ENCODE peak calls at places on chromosomes 13 and 19, in seven cellular contexts. Q is GM12878, P is A549, A is HCT116, O is K562, S is HepG2, W is H1. Z is an unnamed sample.

GRCh38 chr13:80684525-80685017 is 343.6 kb upstream of the SPRY2 start:
- DNase-seq in Q (no peak), P (no peak), A (no peak), O (no peak), S (no peak), W (no peak), Z (no peak)

GRCh38 chr13:41356788-41357187 is 45.7 kb downstream of the NAA16 start:
- DNase-seq in Q (no peak), P (no peak), A (no peak), O (no peak), S (no peak), W (no peak), Z (no peak)

GRCh38 chr19:771332-771785 is 20.4 kb downstream of the MISP start:
- DNase-seq in Q (no peak), P (no peak), A (peak), O (peak), S (peak), W (no peak), Z (peak)

GRCh38 chr13:63910406-63910957 is 2494.8 kb upstream of the PCDH20 start:
- DNase-seq in Q (no peak), P (no peak), A (no peak), O (no peak), S (peak), W (peak), Z (peak)

GRCh38 chr19:50460161-50460765 is 16.0 kb upstream of the EMC10 start:
- DNase-seq in Q (peak), P (peak), A (no peak), O (no peak), S (peak), W (no peak), Z (peak)

GRCh38 chr13:39777527-39778061 is 122.1 kb downstream of the COG6 start:
- DNase-seq in Q (no peak), P (peak), A (peak), O (no peak), S (no peak), W (no peak), Z (peak)

GRCh38 chr19:7177926-7178325 is 108.4 kb downstream of the ZNF557 start:
- DNase-seq in Q (no peak), P (no peak), A (no peak), O (no peak), S (no peak), W (no peak), Z (peak)

GRCh38 chr19:31146546-31147183 is 202.6 kb downstream of the TSHZ3 start:
- DNase-seq in Q (no peak), P (no peak), A (no peak), O (no peak), S (no peak), W (no peak), Z (no peak)

GRCh38 chr13:101751488-101751887 is 299.0 kb downstream of the ITGBL1 start:
- DNase-seq in Q (no peak), P (no peak), A (no peak), O (no peak), S (no peak), W (no peak), Z (peak)

GRCh38 chr19:43310221-43310620 is 40.9 kb upstream of the PSG9 start:
- DNase-seq in Q (no peak), P (no peak), A (no peak), O (no peak), S (no peak), W (no peak), Z (no peak)

GRCh38 chr19:34041922-34042521 is 130.3 kb upstream of the LSM14A start:
- DNase-seq in Q (no peak), P (peak), A (peak), O (peak), S (peak), W (peak), Z (peak)

GRCh38 chr13:42758515-42758914 is 22.9 kb upstream of the FAM216B start:
- DNase-seq in Q (no peak), P (no peak), A (no peak), O (no peak), S (peak), W (no peak), Z (no peak)

GRCh38 chr13:42757678-42758420 is 23.5 kb upstream of the FAM216B start:
- DNase-seq in Q (no peak), P (no peak), A (no peak), O (no peak), S (no peak), W (no peak), Z (no peak)

GRCh38 chr13:42762251-42762650 is 19.1 kb upstream of the FAM216B start:
- DNase-seq in Q (no peak), P (no peak), A (no peak), O (no peak), S (no peak), W (no peak), Z (peak)

GRCh38 chr13:42760949-42761348 is 20.4 kb upstream of the FAM216B start:
- DNase-seq in Q (no peak), P (no peak), A (no peak), O (no peak), S (no peak), W (no peak), Z (peak)

GRCh38 chr13:42762917-42763316 is 18.5 kb upstream of the FAM216B start:
- DNase-seq in Q (no peak), P (no peak), A (no peak), O (no peak), S (no peak), W (no peak), Z (peak)
- TF ChIP-seq CEBPB in Q (no peak), P (no peak), A (no peak), O (no peak), S (no peak), W (no peak), Z (peak)

GRCh38 chr19:58227964-58228583 is 640 bp upstream of the ZNF544 start:
- DNase-seq in Q (no peak), P (no peak), A (no peak), O (peak), S (no peak), W (no peak), Z (no peak)

GRCh38 chr19:58228584-58229254 is at the start of gene ZNF544:
- DNase-seq in Q (peak), P (peak), A (peak), O (peak), S (peak), W (peak), Z (peak)

DNA sequence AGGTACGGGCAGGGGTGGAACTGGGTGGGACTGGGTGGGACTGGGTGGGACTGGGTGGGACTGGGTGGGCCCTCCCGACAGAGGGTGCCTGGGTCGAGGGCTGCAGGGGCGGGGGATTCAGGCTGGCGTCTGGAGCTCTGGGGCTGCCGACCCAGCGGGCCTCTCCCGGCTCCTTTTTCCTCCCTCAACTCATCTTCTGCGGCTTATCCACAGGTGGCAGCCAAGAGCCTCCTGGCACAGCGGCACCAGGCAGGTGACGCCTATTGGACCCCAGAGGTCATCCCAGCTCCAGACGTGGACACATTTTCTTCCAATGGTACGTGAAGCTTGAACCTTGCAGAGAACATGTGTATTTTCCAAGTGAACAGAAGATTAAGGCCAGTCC is 533 bp downstream of the ZNF544 start:
- DNase-seq in Q (no peak), P (peak), A (no peak), O (peak), S (peak), W (peak), Z (peak)
- TF ChIP-seq CEBPB in Q (no peak), P (no peak), A (no peak), O (no peak), S (no peak), W (no peak), Z (no peak)

DNA sequence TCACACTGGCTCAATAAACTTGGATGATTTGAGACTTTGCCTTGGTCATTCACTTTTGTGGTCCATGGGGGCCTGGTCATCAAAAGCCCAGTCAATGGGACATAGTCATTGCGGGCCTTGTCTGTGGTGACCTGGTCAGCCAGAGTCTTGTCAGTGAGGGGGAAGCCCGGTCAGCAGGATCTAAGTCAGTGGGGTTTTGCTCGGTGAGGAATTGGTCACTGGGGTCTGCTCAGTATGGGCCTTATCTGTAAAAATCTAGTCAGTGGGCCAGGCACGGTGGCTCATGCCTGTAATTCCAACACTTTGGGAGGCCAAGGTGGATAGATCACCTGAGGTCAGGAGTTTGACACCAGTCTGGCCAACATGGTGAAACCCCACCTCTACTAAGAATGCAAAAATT is 63.7 kb upstream of the TPM4 start:
- DNase-seq in Q (no peak), P (no peak), A (no peak), O (no peak), S (no peak), W (no peak), Z (no peak)
- TF ChIP-seq CEBPB in Q (no peak), P (no peak), A (no peak), O (no peak), S (no peak), W (no peak), Z (no peak)

DNA sequence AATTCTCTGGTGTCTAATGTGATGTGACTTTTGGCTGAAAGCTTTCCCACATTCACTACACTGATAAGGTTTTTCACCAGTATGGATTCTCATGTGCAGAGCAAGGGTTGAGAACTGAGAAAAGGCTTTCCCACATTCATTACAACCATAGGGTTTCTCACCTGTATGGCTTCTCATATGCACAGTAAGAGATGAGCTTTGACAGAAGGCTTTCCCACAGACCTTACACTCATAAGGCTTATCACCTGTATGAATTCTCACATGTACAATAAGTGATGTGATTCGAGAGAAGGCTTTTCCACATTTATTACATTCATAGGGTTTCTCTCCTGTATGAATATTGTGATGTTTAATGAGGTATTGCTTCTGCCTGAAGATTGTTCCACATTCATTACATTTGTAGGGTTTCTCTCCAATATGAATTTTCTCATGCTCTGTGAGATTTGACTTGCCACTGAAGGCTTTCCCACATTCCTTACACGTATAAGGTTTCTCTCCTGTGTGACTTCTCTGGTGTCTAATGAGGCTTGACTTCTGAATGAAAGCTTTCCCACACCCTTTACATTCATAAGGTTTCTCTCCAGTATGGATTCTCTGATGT is 14.0 kb downstream of the ZNF260 start:
- DNase-seq in Q (no peak), P (no peak), A (no peak), O (no peak), S (no peak), W (no peak), Z (no peak)
- TF ChIP-seq CEBPB in Q (no peak), P (no peak), A (no peak), O (no peak), S (no peak), W (no peak), Z (no peak)

GRCh38 chr19:35722461-35722860 is 4.7 kb downstream of the KMT2B start:
- DNase-seq in Q (no peak), P (no peak), A (no peak), O (no peak), S (no peak), W (no peak), Z (no peak)
- TF ChIP-seq CEBPB in Q (no peak), P (no peak), A (no peak), O (no peak), S (no peak), W (no peak), Z (no peak)

GRCh38 chr19:40493778-40494177 is 27.0 kb downstream of the SPTBN4 start:
- DNase-seq in Q (no peak), P (no peak), A (no peak), O (no peak), S (no peak), W (no peak), Z (no peak)
- TF ChIP-seq CEBPB in Q (no peak), P (no peak), A (no peak), O (no peak), S (no peak), W (no peak), Z (no peak)

DNA sequence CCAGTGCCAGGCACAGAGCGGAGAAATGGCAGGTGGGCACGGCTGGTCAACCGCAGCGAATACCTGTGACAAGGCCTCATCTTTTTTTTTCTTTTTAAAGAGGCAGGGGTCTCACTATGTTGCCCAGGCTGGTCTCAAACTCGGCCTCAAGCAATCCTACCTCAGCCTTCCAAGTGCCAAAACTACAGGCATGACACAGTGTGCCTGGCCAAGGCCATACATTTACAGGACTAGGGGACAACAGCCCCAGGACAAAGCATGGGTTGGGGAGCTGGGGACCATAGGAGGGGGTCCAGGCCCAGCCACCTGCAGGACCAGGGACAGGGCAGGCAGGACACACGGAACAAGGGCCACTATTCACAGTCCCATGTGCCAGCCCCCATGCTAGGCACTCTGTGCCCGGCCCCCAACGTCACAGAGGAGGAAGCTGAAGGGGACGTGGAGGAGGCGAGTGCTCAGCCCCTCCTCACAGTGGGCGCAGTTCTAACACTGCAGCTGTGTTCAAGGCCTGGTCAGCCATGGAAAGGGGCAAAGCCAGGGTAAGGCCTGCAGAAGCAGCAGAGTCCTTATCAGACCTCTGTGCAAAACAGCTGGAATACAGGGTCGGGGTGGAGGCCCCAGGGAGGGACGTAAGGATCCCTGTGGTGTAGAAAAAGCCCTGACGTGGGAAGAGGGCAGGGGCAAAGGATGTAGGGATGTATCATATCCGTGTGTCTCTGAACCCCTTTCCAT is 28.3 kb downstream of the SH3GL1 start:
- DNase-seq in Q (no peak), P (no peak), A (no peak), O (no peak), S (no peak), W (peak), Z (no peak)
- TF ChIP-seq CEBPB in Q (no peak), P (no peak), A (no peak), O (no peak), S (no peak), W (no peak), Z (no peak)

GRCh38 chr19:38389101-38389925 is 816 bp downstream of the SPRED3 start:
- DNase-seq in Q (no peak), P (peak), A (no peak), O (no peak), S (no peak), W (peak), Z (peak)
- TF ChIP-seq CEBPB in Q (no peak), P (no peak), A (no peak), O (no peak), S (no peak), W (no peak), Z (no peak)

GRCh38 chr13:43405457-43405856 is 381.3 kb downstream of the ENOX1 start:
- DNase-seq in Q (no peak), P (no peak), A (no peak), O (no peak), S (no peak), W (no peak), Z (peak)
- TF ChIP-seq CEBPB in Q (no peak), P (no peak), A (no peak), O (no peak), S (no peak), W (no peak), Z (no peak)

GRCh38 chr13:107937841-107938240 is 277.5 kb downstream of the LIG4 start:
- DNase-seq in Q (no peak), P (no peak), A (no peak), O (no peak), S (no peak), W (no peak), Z (peak)

GRCh38 chr13:107942030-107942617 is 273.2 kb downstream of the LIG4 start:
- DNase-seq in Q (no peak), P (no peak), A (no peak), O (peak), S (no peak), W (no peak), Z (no peak)

DNA sequence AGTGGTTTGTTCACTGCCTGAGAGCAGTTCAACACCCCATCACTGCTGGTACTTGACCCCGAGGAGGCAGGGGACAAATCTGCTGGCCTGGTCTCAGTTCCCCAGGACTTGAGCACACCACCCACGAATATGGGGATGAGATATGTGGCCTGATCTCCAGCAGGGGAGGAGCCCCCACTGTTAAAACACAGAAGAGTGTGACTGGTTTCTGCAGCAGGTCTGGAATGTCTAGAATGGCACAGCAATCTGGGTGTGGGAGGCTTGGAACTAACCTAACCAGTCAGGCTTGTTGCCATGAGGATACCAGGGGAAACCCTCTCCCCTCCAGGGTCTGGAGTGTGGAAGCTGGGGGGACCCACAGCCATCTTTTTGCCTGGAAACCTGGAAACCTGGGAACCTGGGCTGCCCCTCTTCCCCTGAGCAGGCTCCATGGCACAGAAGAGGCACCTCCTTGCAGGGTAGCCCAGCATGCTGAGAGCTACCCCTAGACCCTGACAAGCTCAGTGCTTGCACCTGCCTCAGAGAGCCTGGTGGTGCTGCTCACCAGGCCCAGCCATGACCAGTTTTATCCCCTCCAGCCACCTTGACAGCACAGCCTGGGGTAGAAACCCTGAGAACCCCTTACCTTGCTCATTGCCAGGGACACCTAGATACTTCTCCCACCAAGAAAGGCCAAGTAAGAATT is 273.8 kb downstream of the LIG4 start:
- DNase-seq in Q (no peak), P (no peak), A (no peak), O (no peak), S (no peak), W (no peak), Z (no peak)
- TF ChIP-seq CEBPB in Q (no peak), P (no peak), A (no peak), O (no peak), S (no peak), W (no peak), Z (no peak)